ENCODE peak calls at places on chromosomes 13 and 19, in ten cellular contexts. H is mammary epithelial cell, O is IMR-90, C is HCT116, Z is mesenchymal stem cell, S is kidney, E is fibroblast of lung, A is H9, X is astrocyte, D is SK-N-SH. K is an unnamed sample.

GRCh38 chr13:97344250-97345175 is 89.5 kb upstream of the RAP2A start:
- DNase-seq in X (no peak), C (peak), A (no peak), S (no peak), O (peak), H (peak), E (peak), D (peak), Z (peak), K (peak)

GRCh38 chr19:7970716-7971448 is 27.4 kb upstream of the TIMM44 start:
- DNase-seq in S (peak), X (no peak), Z (peak), C (peak), E (peak), D (peak), H (no peak), A (peak), O (peak), K (peak)

GRCh38 chr13:44506719-44507118 is 69.4 kb downstream of the TSC22D1 start:
- DNase-seq in E (no peak), Z (no peak), O (no peak), X (no peak), S (no peak), C (no peak), A (no peak), H (no peak), D (no peak), K (no peak)

GRCh38 chr19:11252665-11253355 is 9.5 kb downstream of the DOCK6 start:
- DNase-seq in A (no peak), D (no peak), C (no peak), O (no peak), S (no peak), X (no peak), E (no peak), Z (no peak), H (no peak), K (no peak)

GRCh38 chr13:71316964-71317363 is 550.0 kb downstream of the DACH1 start:
- DNase-seq in S (no peak), O (no peak), A (no peak), H (no peak), E (no peak), C (no peak), Z (no peak), X (no peak), D (peak), K (no peak)

GRCh38 chr19:633786-634639 is 676 bp upstream of the POLRMT start:
- DNase-seq in S (no peak), Z (no peak), O (peak), H (no peak), X (peak), A (no peak), C (no peak), E (no peak), D (no peak), K (no peak)

GRCh38 chr19:41682437-41682836 is 5.6 kb downstream of the CEACAM7 start:
- DNase-seq in D (no peak), A (no peak), E (no peak), S (no peak), Z (no peak), C (no peak), H (no peak), X (no peak), O (no peak), K (no peak)

GRCh38 chr19:21593934-21594844 is 88.8 kb downstream of the ZNF429 start:
- DNase-seq in H (no peak), Z (no peak), D (no peak), E (no peak), X (no peak), S (no peak), O (no peak), A (no peak), C (no peak), K (no peak)

GRCh38 chr19:690203-690602 is 5.0 kb downstream of the PRSS57 start:
- DNase-seq in H (no peak), Z (no peak), D (no peak), C (no peak), O (no peak), S (peak), X (no peak), E (no peak), A (no peak), K (no peak)

GRCh38 chr13:24038405-24038804 is 122.1 kb upstream of the SPATA13 start:
- DNase-seq in D (no peak), Z (peak), E (peak), A (no peak), X (peak), S (no peak), C (no peak), H (peak), O (peak), K (peak)

GRCh38 chr19:23415561-23416191 is 20.4 kb upstream of the ZNF91 start:
- DNase-seq in H (peak), X (no peak), A (peak), E (no peak), D (peak), S (no peak), C (no peak), O (no peak), Z (peak), K (no peak)

GRCh38 chr19:41445575-41445974 is 2.6 kb downstream of the ERICH4 start:
- DNase-seq in A (no peak), Z (no peak), S (no peak), X (no peak), E (no peak), H (no peak), C (no peak), D (no peak), O (no peak), K (no peak)

GRCh38 chr13:23921451-23921888 is 24.2 kb upstream of the C1QTNF9B start:
- DNase-seq in D (peak), E (peak), H (peak), X (peak), C (peak), S (no peak), Z (peak), O (peak), A (peak), K (peak)

GRCh38 chr19:17830567-17831418 is 9.5 kb upstream of the INSL3 start:
- DNase-seq in H (no peak), C (peak), O (peak), S (peak), Z (peak), E (peak), X (peak), D (peak), A (peak), K (peak)

GRCh38 chr13:45850020-45850613 is 1.4 kb downstream of the SIAH3 start:
- DNase-seq in S (no peak), A (peak), X (no peak), H (no peak), E (no peak), O (no peak), C (no peak), Z (no peak), D (peak), K (no peak)

GRCh38 chr19:10417598-10418280 is 2.6 kb upstream of the PDE4A start:
- DNase-seq in H (no peak), O (no peak), Z (no peak), D (peak), A (peak), C (no peak), E (no peak), S (peak), X (no peak), K (no peak)

GRCh38 chr19:41735071-41735623 is 20.2 kb upstream of the CEACAM6 start:
- DNase-seq in D (no peak), A (no peak), O (no peak), H (no peak), S (no peak), E (no peak), Z (no peak), X (no peak), C (no peak), K (no peak)

GRCh38 chr19:41646589-41647204 is 19.8 kb upstream of the CEACAM4 start:
- DNase-seq in E (no peak), S (no peak), Z (no peak), H (no peak), D (peak), C (peak), O (no peak), X (no peak), A (no peak), K (no peak)

GRCh38 chr13:35711909-35712308 is 235.4 kb upstream of the MAB21L1 start:
- DNase-seq in X (no peak), H (no peak), S (no peak), E (no peak), A (no peak), O (no peak), Z (no peak), D (no peak), C (no peak), K (no peak)

GRCh38 chr13:71117920-71118319 is 749.1 kb downstream of the DACH1 start:
- DNase-seq in Z (no peak), C (no peak), S (no peak), O (no peak), A (no peak), X (no peak), H (no peak), E (no peak), D (no peak), K (no peak)

GRCh38 chr19:28185646-28186045 is 1027.3 kb downstream of the UQCRFS1 start:
- DNase-seq in Z (no peak), X (peak), S (no peak), H (no peak), C (no peak), D (no peak), O (no peak), A (no peak), E (no peak), K (no peak)

GRCh38 chr19:58095328-58095727 is 2.7 kb downstream of the ZSCAN18 start:
- DNase-seq in Z (no peak), O (no peak), E (no peak), H (no peak), A (no peak), S (no peak), C (no peak), D (no peak), X (no peak), K (no peak)

GRCh38 chr19:29445246-29445645 is 80.5 kb upstream of the VSTM2B start:
- DNase-seq in H (no peak), D (no peak), A (peak), S (no peak), O (no peak), X (no peak), C (no peak), Z (no peak), E (no peak), K (no peak)

GRCh38 chr13:74657765-74658164 is 523.6 kb upstream of the KLF12 start:
- DNase-seq in A (no peak), S (no peak), E (no peak), O (no peak), Z (no peak), C (no peak), H (no peak), X (no peak), D (no peak), K (no peak)

GRCh38 chr13:74667656-74668055 is 533.5 kb upstream of the KLF12 start:
- DNase-seq in A (no peak), Z (no peak), E (no peak), D (no peak), C (no peak), X (no peak), O (no peak), H (no peak), S (no peak), K (no peak)

GRCh38 chr13:74661851-74662250 is 527.6 kb upstream of the KLF12 start:
- DNase-seq in E (no peak), S (no peak), C (no peak), O (no peak), A (no peak), H (no peak), X (no peak), D (no peak), Z (no peak), K (no peak)

DNA sequence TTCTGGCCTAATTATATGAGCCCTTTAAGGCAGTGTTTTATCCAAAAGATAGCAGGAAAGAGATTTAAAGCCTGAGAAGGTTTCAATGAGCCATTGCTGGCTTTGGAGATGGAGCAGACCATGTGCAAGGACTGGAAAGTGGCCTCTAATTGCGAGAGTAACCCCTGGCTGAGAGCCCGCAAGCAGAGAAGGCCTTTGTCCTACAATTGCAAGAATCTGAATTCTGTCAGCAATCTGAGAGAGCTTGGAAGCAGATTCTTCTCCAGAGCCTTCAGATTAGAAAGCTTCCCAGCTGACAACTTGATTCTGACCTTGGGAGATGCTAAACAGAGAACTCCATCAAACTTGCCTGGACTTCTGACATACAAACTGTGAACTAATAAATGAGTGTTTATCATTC is 528.7 kb upstream of the KLF12 start:
- DNase-seq in Z (peak), O (no peak), E (peak), H (no peak), A (no peak), S (peak), C (no peak), X (no peak), D (no peak), K (no peak)
- H3K9ac ChIP-seq in Z (no peak), O (no peak), E (no peak), H (no peak), A (no peak), S (no peak), C (no peak), X (no peak), D (no peak), K (no peak)

GRCh38 chr19:4780860-4781259 is 10.7 kb upstream of the FEM1A start:
- DNase-seq in E (no peak), O (no peak), A (no peak), D (no peak), H (no peak), X (no peak), S (no peak), Z (no peak), C (no peak), K (no peak)

GRCh38 chr19:4776436-4777205 is 14.9 kb upstream of the FEM1A start:
- DNase-seq in A (no peak), O (no peak), Z (no peak), S (no peak), H (no peak), E (no peak), D (peak), C (no peak), X (no peak), K (no peak)

GRCh38 chr19:4781851-4782250 is 9.7 kb upstream of the FEM1A start:
- DNase-seq in X (no peak), S (no peak), A (no peak), H (no peak), E (no peak), D (no peak), C (no peak), Z (peak), O (no peak), K (no peak)
- H3K9ac ChIP-seq in X (no peak), S (no peak), A (no peak), H (no peak), E (no peak), D (no peak), C (no peak), Z (no peak), O (no peak), K (no peak)

GRCh38 chr19:16073481-16073880 is 2.8 kb upstream of the TPM4 start:
- DNase-seq in A (no peak), C (no peak), Z (no peak), H (no peak), E (no peak), D (no peak), X (no peak), O (no peak), S (peak), K (no peak)

GRCh38 chr19:16076154-16076957 is at the start of gene TPM4:
- DNase-seq in D (peak), E (peak), O (peak), S (peak), X (peak), A (peak), Z (peak), H (peak), C (peak), K (peak)

GRCh38 chr19:16075430-16076153 is 703 bp upstream of the TPM4 start:
- DNase-seq in O (no peak), X (no peak), C (no peak), E (peak), A (no peak), D (no peak), S (peak), H (no peak), Z (no peak), K (no peak)

GRCh38 chr19:16073988-16074387 is 2.3 kb upstream of the TPM4 start:
- DNase-seq in Z (peak), E (no peak), D (no peak), A (no peak), S (peak), H (no peak), O (no peak), C (no peak), X (no peak), K (peak)

GRCh38 chr19:16074488-16075365 is 1.6 kb upstream of the TPM4 start:
- DNase-seq in H (no peak), A (no peak), D (no peak), C (no peak), Z (no peak), S (peak), O (no peak), X (no peak), E (no peak), K (no peak)
- H3K9ac ChIP-seq in H (no peak), A (no peak), D (no peak), C (peak), Z (peak), S (no peak), O (no peak), X (no peak), E (no peak), K (no peak)

DNA sequence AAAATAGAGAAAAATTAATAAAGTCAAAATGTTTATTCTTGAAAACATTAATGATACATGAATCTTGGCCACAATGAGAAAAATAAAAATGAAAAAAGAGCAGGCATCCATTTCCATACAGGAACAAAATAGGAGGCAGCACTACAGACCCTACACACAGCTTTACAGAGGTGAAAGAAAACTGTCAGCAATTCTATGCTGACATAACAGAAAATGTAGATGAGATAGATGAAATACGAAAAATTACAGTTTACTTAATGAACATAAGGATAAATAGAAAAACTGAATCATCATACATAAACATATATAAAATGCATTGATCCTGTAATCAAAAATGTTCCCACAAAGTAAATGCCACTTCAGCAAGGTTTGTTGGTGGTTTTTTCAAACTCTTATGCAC is 5.6 kb downstream of the LILRB4 start:
- DNase-seq in O (no peak), D (no peak), H (no peak), Z (no peak), A (no peak), C (no peak), S (no peak), X (no peak), E (no peak), K (no peak)
- H3K9ac ChIP-seq in O (no peak), D (no peak), H (no peak), Z (no peak), A (no peak), C (no peak), S (no peak), X (no peak), E (no peak), K (no peak)

GRCh38 chr13:98843482-98843877 is 91.0 kb upstream of the SLC15A1 start:
- DNase-seq in O (no peak), Z (no peak), A (no peak), S (no peak), C (no peak), E (no peak), D (no peak), H (no peak), X (no peak), K (no peak)
- H3K9ac ChIP-seq in O (no peak), Z (no peak), A (no peak), S (no peak), C (no peak), E (no peak), D (no peak), H (no peak), X (no peak), K (no peak)

GRCh38 chr19:44848805-44849457 is 2.8 kb downstream of the NECTIN2 start:
- DNase-seq in H (no peak), C (no peak), E (no peak), A (peak), X (no peak), S (peak), Z (peak), O (no peak), D (peak), K (peak)

GRCh38 chr19:44845612-44846454 is at the start of gene NECTIN2:
- DNase-seq in S (peak), X (peak), O (peak), H (peak), D (peak), C (peak), A (peak), Z (peak), E (peak), K (peak)

GRCh38 chr19:44846455-44847143 is 502 bp downstream of the NECTIN2 start:
- DNase-seq in X (peak), E (peak), Z (peak), C (no peak), D (peak), O (no peak), H (peak), A (peak), S (peak), K (peak)

GRCh38 chr19:44848036-44848804 is 2.1 kb downstream of the NECTIN2 start:
- DNase-seq in H (no peak), C (no peak), D (peak), Z (peak), E (peak), X (peak), A (peak), S (no peak), O (peak), K (peak)

DNA sequence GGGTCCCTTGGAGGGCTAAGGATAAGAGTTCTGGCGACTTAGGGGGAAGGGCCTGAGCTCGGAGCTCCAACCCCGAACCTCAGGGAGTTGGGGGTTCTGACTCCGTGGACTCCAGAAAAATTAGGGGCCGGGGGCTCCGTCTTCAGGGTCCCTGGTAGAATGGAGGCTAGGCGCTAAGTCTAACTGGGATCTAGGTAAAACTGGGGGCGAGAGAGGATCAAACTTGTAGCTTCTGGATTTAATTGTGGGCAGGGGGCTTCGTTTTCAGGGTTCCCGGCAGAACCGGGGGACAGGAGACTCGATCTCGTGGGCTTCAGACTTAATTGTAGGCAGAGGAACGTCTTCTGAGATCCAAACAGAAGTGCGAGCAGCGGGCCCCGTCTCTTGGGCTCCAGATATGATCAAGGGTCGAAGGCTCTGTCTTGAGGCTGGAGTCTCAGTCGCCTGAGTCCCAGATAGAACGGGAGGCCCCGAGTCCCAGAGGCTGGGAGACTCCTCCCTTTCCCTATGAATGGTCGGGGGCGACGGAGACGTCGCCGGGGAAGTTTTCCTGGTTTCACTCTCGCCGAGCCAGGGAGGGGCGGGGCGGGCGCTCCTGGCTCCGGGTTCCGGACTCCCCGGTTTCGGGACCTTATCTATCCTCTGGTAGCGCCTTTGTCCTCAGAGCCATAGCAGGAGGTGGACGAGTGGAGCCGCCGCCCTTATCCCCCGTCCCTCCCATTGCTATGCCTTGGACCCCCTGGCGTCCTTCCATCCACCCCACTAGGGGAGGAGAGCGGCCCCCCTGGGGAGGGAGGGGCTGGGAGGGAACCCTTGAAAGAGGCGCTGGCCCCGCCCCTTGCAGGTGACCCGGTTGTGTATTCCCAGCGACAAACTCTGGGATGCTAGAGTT is 1.3 kb downstream of the NECTIN2 start:
- DNase-seq in Z (peak), S (peak), X (peak), H (peak), E (peak), A (peak), C (peak), D (peak), O (peak), K (peak)
- H3K9ac ChIP-seq in Z (peak), S (peak), X (peak), H (peak), E (peak), A (peak), C (peak), D (peak), O (peak), K (peak)

GRCh38 chr13:39566216-39566869 is 36.6 kb downstream of the LHFPL6 start:
- DNase-seq in H (peak), C (no peak), O (no peak), E (no peak), X (no peak), D (no peak), Z (no peak), S (no peak), A (no peak), K (no peak)
- H3K9ac ChIP-seq in H (peak), C (no peak), O (no peak), E (no peak), X (peak), D (peak), Z (peak), S (no peak), A (no peak), K (peak)

GRCh38 chr19:3572855-3573161 is at the start of gene HMG20B:
- DNase-seq in X (no peak), O (no peak), Z (no peak), E (no peak), H (no peak), S (no peak), D (no peak), C (no peak), A (no peak), K (no peak)
- H3K9ac ChIP-seq in X (peak), O (peak), Z (peak), E (peak), H (peak), S (peak), D (peak), C (peak), A (peak), K (peak)

GRCh38 chr13:111201304-111201940 is 86.3 kb downstream of the ARHGEF7 start:
- DNase-seq in O (no peak), C (no peak), A (no peak), Z (no peak), X (no peak), E (no peak), D (no peak), S (no peak), H (no peak), K (no peak)
- H3K9ac ChIP-seq in O (no peak), C (no peak), A (no peak), Z (no peak), X (no peak), E (no peak), D (no peak), S (no peak), H (no peak), K (no peak)

K was measured in endothelial cell of umbilical vein.